ENCODE peak calls at places on chromosomes 4 and X, in six cellular contexts. L, H, Y, V, X and F are unnamed samples.

GRCh38 chrX:152915541-152916241 is 17.8 kb downstream of the ZNF185 start:
- DNase-seq in V (no peak), H (peak; percentile 22), X (peak; percentile 65), Y (peak; percentile 66), L (peak; percentile 77), F (peak; percentile 18)

GRCh38 chr4:86927843-86928395 is 6.9 kb upstream of the AFF1 start:
- DNase-seq in L (no peak), H (peak; percentile 87), V (no peak), X (no peak), Y (no peak), F (no peak)

GRCh38 chrX:78652971-78653822 is 5.9 kb downstream of the RTL3 start:
- DNase-seq in H (peak; percentile 73), V (no peak), X (no peak), L (no peak), Y (no peak), F (no peak)

GRCh38 chr4:186823989-186824388 is 100.3 kb upstream of the FAT1 start:
- DNase-seq in Y (no peak), L (no peak), V (no peak), H (peak; percentile 25), X (no peak), F (no peak)

GRCh38 chrX:136205882-136206281 is 45.3 kb downstream of the MAP7D3 start:
- DNase-seq in V (no peak), H (no peak), L (no peak), Y (no peak), X (no peak), F (no peak)

GRCh38 chr4:185566425-185566824 is 31.1 kb upstream of the PDLIM3 start:
- DNase-seq in X (no peak), Y (no peak), V (no peak), L (no peak), H (no peak), F (no peak)

GRCh38 chr4:81896936-81897335 is 425.2 kb upstream of the RASGEF1B start:
- DNase-seq in H (no peak), X (no peak), L (no peak), V (no peak), Y (no peak), F (no peak)

GRCh38 chr4:138558886-138559285 is 316.7 kb upstream of the SLC7A11 start:
- DNase-seq in Y (no peak), H (no peak), L (no peak), V (no peak), X (no peak), F (no peak)

GRCh38 chr4:117481742-117482141 is 396.4 kb upstream of the TRAM1L1 start:
- DNase-seq in H (no peak), Y (no peak), L (no peak), X (no peak), V (no peak), F (no peak)

GRCh38 chrX:132622130-132622529 is 133.3 kb upstream of the MBNL3 start:
- DNase-seq in V (no peak), H (no peak), L (no peak), Y (peak; percentile 20), X (no peak), F (peak; percentile 8)

GRCh38 chr4:60944070-60944469 is 256.1 kb upstream of the ADGRL3 start:
- DNase-seq in H (peak; percentile 24), X (no peak), V (no peak), Y (no peak), L (no peak), F (no peak)

GRCh38 chrX:68721546-68721945 is 74.1 kb downstream of the STARD8 start:
- DNase-seq in V (no peak), L (no peak), X (no peak), Y (no peak), H (no peak), F (no peak)

GRCh38 chr4:4603067-4603466 is 61.2 kb upstream of the STX18 start:
- DNase-seq in V (no peak), X (no peak), Y (no peak), L (no peak), H (no peak), F (no peak)

GRCh38 chrX:21528076-21528475 is 130.1 kb downstream of the KLHL34 start:
- DNase-seq in L (no peak), X (no peak), Y (no peak), V (no peak), H (no peak), F (no peak)

GRCh38 chrX:44245730-44246129 is 97.7 kb downstream of the EFHC2 start:
- DNase-seq in H (no peak), Y (no peak), X (no peak), L (no peak), V (no peak), F (no peak)

GRCh38 chrX:129637217-129638109 is 17.3 kb downstream of the APLN start:
- DNase-seq in Y (peak; percentile 72), V (peak; percentile 33), L (peak; percentile 72), H (peak; percentile 24), X (peak; percentile 85), F (peak; percentile 36)

GRCh38 chrX:2954541-2954940 is 25.4 kb upstream of the ARSD start:
- DNase-seq in Y (no peak), H (no peak), X (no peak), L (no peak), V (no peak), F (no peak)

GRCh38 chrX:87005183-87005582 is 512.4 kb upstream of the KLHL4 start:
- DNase-seq in V (no peak), H (no peak), X (no peak), Y (no peak), L (no peak), F (no peak)

GRCh38 chrX:23901805-23902204 is 5.9 kb downstream of the APOO start:
- DNase-seq in V (peak; percentile 60), L (peak; percentile 49), Y (peak; percentile 57), H (peak; percentile 77), X (no peak), F (peak; percentile 67)

GRCh38 chr4:88843067-88843723 is 145.6 kb upstream of the NAP1L5 start:
- DNase-seq in H (no peak), Y (no peak), L (no peak), V (no peak), X (no peak), F (no peak)

GRCh38 chrX:154695913-154696312 is 42.5 kb upstream of the CTAG2 start:
- DNase-seq in Y (no peak), V (no peak), L (no peak), H (no peak), X (no peak), F (no peak)

GRCh38 chr4:72525938-72526337 is 43.1 kb downstream of the ADAMTS3 start:
- DNase-seq in Y (no peak), X (no peak), H (no peak), L (no peak), V (no peak), F (no peak)

GRCh38 chr4:112819729-112820128 is 182.8 kb downstream of the LARP7 start:
- DNase-seq in V (no peak), X (no peak), Y (peak; percentile 8), L (no peak), H (no peak), F (no peak)

GRCh38 chr4:85496933-85497332 is 22.0 kb downstream of the ARHGAP24 start:
- DNase-seq in H (no peak), X (no peak), L (no peak), V (no peak), Y (no peak), F (no peak)

GRCh38 chr4:159600102-159600501 is 497.2 kb downstream of the RAPGEF2 start:
- DNase-seq in Y (no peak), H (no peak), V (no peak), L (no peak), X (no peak), F (no peak)

GRCh38 chr4:159593651-159594050 is 490.8 kb downstream of the RAPGEF2 start:
- DNase-seq in L (no peak), H (no peak), V (no peak), Y (no peak), X (no peak), F (no peak)

GRCh38 chr4:159598602-159599001 is 495.7 kb downstream of the RAPGEF2 start:
- DNase-seq in L (no peak), V (no peak), X (no peak), Y (no peak), H (no peak), F (no peak)

GRCh38 chr4:159593157-159593556 is 490.3 kb downstream of the RAPGEF2 start:
- DNase-seq in Y (no peak), X (no peak), H (no peak), V (no peak), L (no peak), F (no peak)

GRCh38 chr4:159594576-159594975 is 491.7 kb downstream of the RAPGEF2 start:
- DNase-seq in L (no peak), Y (no peak), H (no peak), X (no peak), V (no peak), F (no peak)
- TF ChIP-seq JUND in L (no peak), Y (no peak), H (no peak), X (no peak), V (no peak), F (no peak)

GRCh38 chr4:153205028-153205648 is 895 bp downstream of the TRIM2 start:
- DNase-seq in Y (no peak), L (no peak), V (peak; percentile 24), H (peak; percentile 45), X (peak; percentile 62), F (no peak)
- TF ChIP-seq SIN3A in Y (no peak), L (no peak), V (no peak), H (no peak), X (no peak), F (no peak)

GRCh38 chr4:176125063-176125462 is 59.4 kb downstream of the WDR17 start:
- DNase-seq in H (no peak), Y (no peak), X (no peak), L (no peak), V (no peak), F (no peak)
- TF ChIP-seq JUND in H (no peak), Y (no peak), X (no peak), L (no peak), V (no peak), F (no peak)

GRCh38 chr4:103098331-103098730 is 1.3 kb downstream of the BDH2 start:
- DNase-seq in H (no peak), L (no peak), Y (no peak), V (no peak), X (no peak), F (no peak)

GRCh38 chr4:103098746-103099421 is 750 bp downstream of the BDH2 start:
- DNase-seq in H (no peak), V (no peak), L (no peak), Y (no peak), X (no peak), F (no peak)

GRCh38 chr4:103097112-103097511 is 2.5 kb downstream of the BDH2 start:
- DNase-seq in Y (no peak), X (no peak), V (no peak), H (no peak), L (no peak), F (no peak)

GRCh38 chr4:103100691-103101090 is 1.1 kb upstream of the BDH2 start:
- DNase-seq in L (no peak), V (no peak), X (no peak), H (no peak), Y (no peak), F (no peak)

DNA sequence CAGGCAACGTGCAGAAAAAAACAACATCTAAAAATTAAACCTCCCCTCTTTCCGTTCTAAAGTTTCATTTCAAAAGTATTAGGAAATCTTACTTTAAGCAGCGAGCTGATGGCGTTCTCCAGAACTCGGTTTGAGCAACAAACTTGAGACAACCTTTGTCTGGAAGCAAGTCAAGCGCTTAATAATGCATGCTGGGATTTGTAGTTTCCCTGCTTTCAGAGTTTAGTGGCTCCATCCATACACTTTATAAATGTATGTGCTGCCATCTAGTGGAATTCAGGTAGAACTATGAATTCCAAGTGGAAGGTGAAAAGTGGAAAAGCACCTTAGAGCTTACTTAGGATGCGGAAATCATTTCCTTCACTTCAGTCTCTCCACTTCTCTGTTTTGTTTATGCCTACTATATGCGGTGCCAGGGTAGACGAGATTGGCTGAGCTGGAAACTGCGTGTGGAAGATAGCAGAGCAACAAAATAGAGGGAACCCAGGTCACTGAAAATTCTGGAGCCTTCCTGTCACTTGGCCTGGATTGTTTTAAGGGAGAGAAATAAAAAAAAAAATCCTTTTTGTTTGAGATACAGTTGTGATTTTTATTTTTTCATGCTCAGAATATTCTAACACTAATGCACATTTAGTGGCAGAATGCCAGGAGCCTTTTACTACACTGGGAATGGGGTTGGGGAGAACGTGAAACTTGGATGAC is at the start of gene BDH2:
- DNase-seq in H (peak; percentile 85), X (no peak), L (peak; percentile 64), Y (peak; percentile 82), V (peak; percentile 72), F (peak; percentile 79)
- TF ChIP-seq SIN3A in H (no peak), X (no peak), L (no peak), Y (no peak), V (peak; percentile 7), F (no peak)